ENCODE peak calls at places on chromosomes 12 and 14, in eight cellular contexts. C, N, Z, D, T, X, W and G are unnamed samples.

GRCh38 chr14:20904393-20905029 is 13.3 kb downstream of the RNASE3 start:
- DNase-seq in D (no peak), N (no peak), Z (no peak), W (no peak), X (no peak), C (no peak), T (no peak), G (no peak)

GRCh38 chr12:131753041-131753440 is 42.2 kb downstream of the SFSWAP start:
- DNase-seq in C (no peak), W (no peak), X (no peak), D (no peak), T (no peak), N (no peak), Z (no peak), G (no peak)

GRCh38 chr14:74661726-74662450 is 49.9 kb upstream of the LTBP2 start:
- DNase-seq in W (no peak), Z (no peak), T (no peak), D (no peak), C (no peak), X (no peak), N (no peak), G (no peak)

GRCh38 chr14:50756300-50756699 is 74.7 kb downstream of the NIN start:
- DNase-seq in C (no peak), N (no peak), Z (no peak), T (no peak), X (no peak), W (no peak), D (no peak), G (no peak)

GRCh38 chr12:80053048-80053790 is 46.1 kb upstream of the OTOGL start:
- DNase-seq in D (peak), N (no peak), C (peak), W (peak), T (no peak), X (no peak), Z (peak), G (peak)

GRCh38 chr12:120100630-120101029 is 15.9 kb downstream of the RAB35 start:
- DNase-seq in D (peak), C (peak), T (no peak), N (no peak), W (no peak), Z (peak), X (no peak), G (no peak)

GRCh38 chr14:104749958-104750529 is 2.9 kb upstream of the SIVA1 start:
- DNase-seq in X (no peak), N (no peak), Z (peak), C (peak), D (no peak), W (no peak), T (no peak), G (peak)

GRCh38 chr12:18375583-18375982 is 114.3 kb downstream of the PIK3C2G start:
- DNase-seq in Z (no peak), N (no peak), X (no peak), C (no peak), D (no peak), W (no peak), T (no peak), G (no peak)

GRCh38 chr12:123602651-123603195 is 824 bp downstream of the DDX55 start:
- DNase-seq in D (no peak), Z (no peak), T (no peak), X (no peak), C (peak), N (no peak), W (no peak), G (no peak)

GRCh38 chr12:41819948-41820347 is 324.7 kb downstream of the GXYLT1 start:
- DNase-seq in T (no peak), N (no peak), X (no peak), D (no peak), C (no peak), W (no peak), Z (no peak), G (no peak)

GRCh38 chr12:54262403-54262925 is 17.5 kb downstream of the CBX5 start:
- DNase-seq in X (peak), C (peak), D (no peak), Z (peak), T (no peak), N (no peak), W (no peak), G (no peak)

GRCh38 chr14:75246546-75247285 is 31.9 kb upstream of the FOS start:
- DNase-seq in X (no peak), W (no peak), T (no peak), Z (no peak), N (no peak), D (no peak), C (no peak), G (no peak)

GRCh38 chr12:46580445-46580844 is 207.9 kb upstream of the SLC38A2 start:
- DNase-seq in W (no peak), C (no peak), N (no peak), X (no peak), Z (no peak), D (no peak), T (no peak), G (no peak)

GRCh38 chr12:50419112-50419909 is 18.6 kb downstream of the LARP4 start:
- DNase-seq in X (no peak), T (no peak), D (no peak), W (no peak), C (no peak), N (no peak), Z (no peak), G (no peak)

GRCh38 chr12:107101651-107102050 is 8.3 kb upstream of the CRY1 start:
- DNase-seq in Z (no peak), D (no peak), X (no peak), T (no peak), C (no peak), W (no peak), N (no peak), G (no peak)

GRCh38 chr12:122062832-122063690 is 15.5 kb upstream of the MLXIP start:
- DNase-seq in D (peak), X (peak), C (peak), W (no peak), Z (peak), N (no peak), T (no peak), G (no peak)

GRCh38 chr12:11431486-11431885 is 36.1 kb upstream of the PRB2 start:
- DNase-seq in C (no peak), D (no peak), T (no peak), Z (no peak), X (no peak), W (no peak), N (no peak), G (no peak)

GRCh38 chr12:41304526-41304925 is 116.4 kb downstream of the PDZRN4 start:
- DNase-seq in X (no peak), C (no peak), T (no peak), D (no peak), W (no peak), Z (no peak), N (no peak), G (no peak)